ENCODE peak calls at places on chromosome 12, in ten cellular contexts. One of them, this sample, is unnamed. For H3K9me3, the result is how much of the 10 kb centered on the place peaks cover.

GRCh38 chr12:64656429-64656828 is 46.1 kb downstream of the RASSF3 start:
- DNase-seq in IMR-90: no peak
- DNase-seq in endothelial cell of umbilical vein: peak
- DNase-seq in left ventricle myocardium inferior: no peak
- DNase-seq in psoas muscle: no peak
- DNase-seq in H9: no peak
- DNase-seq in right cardiac atrium: no peak
- DNase-seq in CD4-positive, alpha-beta T cell: no peak
- DNase-seq in stomach: peak
- DNase-seq in A549: no peak
- DNase-seq in this sample: no peak

GRCh38 chr12:79776111-79776510 is 85.3 kb upstream of the PAWR start:
- DNase-seq in psoas muscle: no peak
- DNase-seq in CD4-positive, alpha-beta T cell: no peak
- DNase-seq in IMR-90: peak
- DNase-seq in left ventricle myocardium inferior: no peak
- DNase-seq in A549: no peak
- DNase-seq in endothelial cell of umbilical vein: peak
- DNase-seq in H9: no peak
- DNase-seq in stomach: no peak
- DNase-seq in right cardiac atrium: no peak
- DNase-seq in this sample: no peak

GRCh38 chr12:20096430-20096829 is 271.9 kb upstream of the PDE3A start:
- DNase-seq in H9: no peak
- DNase-seq in endothelial cell of umbilical vein: no peak
- DNase-seq in left ventricle myocardium inferior: no peak
- DNase-seq in IMR-90: peak
- DNase-seq in psoas muscle: no peak
- DNase-seq in CD4-positive, alpha-beta T cell: no peak
- DNase-seq in right cardiac atrium: no peak
- DNase-seq in A549: no peak
- DNase-seq in stomach: no peak
- DNase-seq in this sample: no peak

GRCh38 chr12:110345176-110345651 is 58.3 kb downstream of the ANAPC7 start:
- DNase-seq in psoas muscle: no peak
- DNase-seq in IMR-90: no peak
- DNase-seq in stomach: no peak
- DNase-seq in A549: no peak
- DNase-seq in right cardiac atrium: no peak
- DNase-seq in CD4-positive, alpha-beta T cell: no peak
- DNase-seq in H9: no peak
- DNase-seq in endothelial cell of umbilical vein: no peak
- DNase-seq in left ventricle myocardium inferior: no peak
- DNase-seq in this sample: peak

GRCh38 chr12:27595231-27595642 is 71.2 kb downstream of the PPFIBP1 start:
- DNase-seq in A549: no peak
- DNase-seq in stomach: no peak
- DNase-seq in CD4-positive, alpha-beta T cell: no peak
- DNase-seq in psoas muscle: peak
- DNase-seq in right cardiac atrium: peak
- DNase-seq in endothelial cell of umbilical vein: peak
- DNase-seq in IMR-90: peak
- DNase-seq in H9: no peak
- DNase-seq in left ventricle myocardium inferior: no peak
- DNase-seq in this sample: peak

GRCh38 chr12:4201333-4202105 is 72.0 kb upstream of the CCND2 start:
- DNase-seq in IMR-90: no peak
- DNase-seq in endothelial cell of umbilical vein: no peak
- DNase-seq in left ventricle myocardium inferior: no peak
- DNase-seq in psoas muscle: no peak
- DNase-seq in stomach: no peak
- DNase-seq in A549: no peak
- DNase-seq in CD4-positive, alpha-beta T cell: no peak
- DNase-seq in H9: no peak
- DNase-seq in right cardiac atrium: no peak
- DNase-seq in this sample: no peak

GRCh38 chr12:14913381-14913781 is 25.0 kb downstream of the ERP27 start:
- DNase-seq in left ventricle myocardium inferior: peak
- DNase-seq in right cardiac atrium: peak
- DNase-seq in endothelial cell of umbilical vein: no peak
- DNase-seq in CD4-positive, alpha-beta T cell: no peak
- DNase-seq in H9: no peak
- DNase-seq in psoas muscle: no peak
- DNase-seq in IMR-90: no peak
- DNase-seq in stomach: peak
- DNase-seq in A549: no peak
- DNase-seq in this sample: peak

GRCh38 chr12:67287311-67287710 is 18.2 kb downstream of the CAND1 start:
- DNase-seq in H9: no peak
- DNase-seq in left ventricle myocardium inferior: no peak
- DNase-seq in right cardiac atrium: no peak
- DNase-seq in CD4-positive, alpha-beta T cell: no peak
- DNase-seq in IMR-90: no peak
- DNase-seq in endothelial cell of umbilical vein: no peak
- DNase-seq in psoas muscle: no peak
- DNase-seq in stomach: no peak
- DNase-seq in A549: no peak
- DNase-seq in this sample: no peak

GRCh38 chr12:57368349-57369095 is 62.3 kb downstream of the R3HDM2 start:
- DNase-seq in left ventricle myocardium inferior: no peak
- DNase-seq in CD4-positive, alpha-beta T cell: no peak
- DNase-seq in endothelial cell of umbilical vein: no peak
- DNase-seq in right cardiac atrium: no peak
- DNase-seq in IMR-90: peak
- DNase-seq in A549: peak
- DNase-seq in psoas muscle: no peak
- DNase-seq in H9: no peak
- DNase-seq in stomach: no peak
- DNase-seq in this sample: no peak

GRCh38 chr12:31325877-31326631 is at the start of gene SINHCAF:
- DNase-seq in psoas muscle: peak
- DNase-seq in IMR-90: peak
- DNase-seq in CD4-positive, alpha-beta T cell: peak
- DNase-seq in A549: peak
- DNase-seq in H9: peak
- DNase-seq in stomach: peak
- DNase-seq in left ventricle myocardium inferior: peak
- DNase-seq in right cardiac atrium: peak
- DNase-seq in endothelial cell of umbilical vein: peak
- DNase-seq in this sample: peak

GRCh38 chr12:108962256-108962655 is 58.6 kb downstream of the SVOP start:
- DNase-seq in IMR-90: no peak
- DNase-seq in endothelial cell of umbilical vein: no peak
- DNase-seq in CD4-positive, alpha-beta T cell: no peak
- DNase-seq in psoas muscle: no peak
- DNase-seq in stomach: no peak
- DNase-seq in left ventricle myocardium inferior: no peak
- DNase-seq in H9: no peak
- DNase-seq in A549: no peak
- DNase-seq in right cardiac atrium: no peak
- DNase-seq in this sample: no peak

GRCh38 chr12:49111206-49111605 is 559 bp upstream of the LMBR1L start:
- DNase-seq in stomach: no peak
- DNase-seq in psoas muscle: no peak
- DNase-seq in IMR-90: no peak
- DNase-seq in left ventricle myocardium inferior: no peak
- DNase-seq in endothelial cell of umbilical vein: no peak
- DNase-seq in H9: no peak
- DNase-seq in CD4-positive, alpha-beta T cell: no peak
- DNase-seq in right cardiac atrium: no peak
- DNase-seq in A549: no peak
- DNase-seq in this sample: no peak

GRCh38 chr12:51482808-51483532 is 58.3 kb downstream of the SLC4A8 start:
- DNase-seq in stomach: no peak
- DNase-seq in IMR-90: no peak
- DNase-seq in CD4-positive, alpha-beta T cell: peak
- DNase-seq in left ventricle myocardium inferior: no peak
- DNase-seq in right cardiac atrium: no peak
- DNase-seq in endothelial cell of umbilical vein: peak
- DNase-seq in A549: no peak
- DNase-seq in H9: no peak
- DNase-seq in psoas muscle: no peak
- DNase-seq in this sample: no peak

GRCh38 chr12:123367511-123367910 is 2.9 kb upstream of the SBNO1 start:
- DNase-seq in H9: no peak
- DNase-seq in right cardiac atrium: no peak
- DNase-seq in CD4-positive, alpha-beta T cell: no peak
- DNase-seq in psoas muscle: no peak
- DNase-seq in A549: no peak
- DNase-seq in IMR-90: no peak
- DNase-seq in stomach: no peak
- DNase-seq in left ventricle myocardium inferior: no peak
- DNase-seq in endothelial cell of umbilical vein: no peak
- DNase-seq in this sample: no peak

GRCh38 chr12:95762123-95762785 is 28.3 kb downstream of the NTN4 start:
- DNase-seq in stomach: peak
- DNase-seq in psoas muscle: no peak
- DNase-seq in IMR-90: no peak
- DNase-seq in A549: no peak
- DNase-seq in endothelial cell of umbilical vein: no peak
- DNase-seq in CD4-positive, alpha-beta T cell: no peak
- DNase-seq in H9: no peak
- DNase-seq in left ventricle myocardium inferior: no peak
- DNase-seq in right cardiac atrium: no peak
- DNase-seq in this sample: no peak

GRCh38 chr12:42981379-42981778 is 391.8 kb upstream of the PRICKLE1 start:
- DNase-seq in psoas muscle: no peak
- DNase-seq in stomach: no peak
- DNase-seq in H9: no peak
- DNase-seq in left ventricle myocardium inferior: no peak
- DNase-seq in right cardiac atrium: no peak
- DNase-seq in A549: no peak
- DNase-seq in endothelial cell of umbilical vein: no peak
- DNase-seq in CD4-positive, alpha-beta T cell: no peak
- DNase-seq in IMR-90: peak
- DNase-seq in this sample: no peak

GRCh38 chr12:133026996-133027395 is 10.3 kb upstream of the ZNF84 start:
- DNase-seq in CD4-positive, alpha-beta T cell: no peak
- DNase-seq in stomach: no peak
- DNase-seq in endothelial cell of umbilical vein: no peak
- DNase-seq in left ventricle myocardium inferior: no peak
- DNase-seq in H9: no peak
- DNase-seq in A549: no peak
- DNase-seq in IMR-90: no peak
- DNase-seq in psoas muscle: no peak
- DNase-seq in right cardiac atrium: no peak
- DNase-seq in this sample: no peak
- H3K9me3 ChIP-seq in CD4-positive, alpha-beta T cell: half or more
- H3K9me3 ChIP-seq in stomach: half or more
- H3K9me3 ChIP-seq in endothelial cell of umbilical vein: under half
- H3K9me3 ChIP-seq in left ventricle myocardium inferior: half or more
- H3K9me3 ChIP-seq in H9: half or more
- H3K9me3 ChIP-seq in A549: half or more
- H3K9me3 ChIP-seq in IMR-90: under half
- H3K9me3 ChIP-seq in psoas muscle: half or more
- H3K9me3 ChIP-seq in right cardiac atrium: under half
- H3K9me3 ChIP-seq in this sample: under half

GRCh38 chr12:34333337-34333736 is 311.0 kb downstream of the ALG10 start:
- DNase-seq in A549: no peak
- DNase-seq in endothelial cell of umbilical vein: no peak
- DNase-seq in left ventricle myocardium inferior: no peak
- DNase-seq in H9: no peak
- DNase-seq in stomach: no peak
- DNase-seq in psoas muscle: no peak
- DNase-seq in IMR-90: no peak
- DNase-seq in CD4-positive, alpha-beta T cell: no peak
- DNase-seq in right cardiac atrium: no peak
- DNase-seq in this sample: no peak

DNA sequence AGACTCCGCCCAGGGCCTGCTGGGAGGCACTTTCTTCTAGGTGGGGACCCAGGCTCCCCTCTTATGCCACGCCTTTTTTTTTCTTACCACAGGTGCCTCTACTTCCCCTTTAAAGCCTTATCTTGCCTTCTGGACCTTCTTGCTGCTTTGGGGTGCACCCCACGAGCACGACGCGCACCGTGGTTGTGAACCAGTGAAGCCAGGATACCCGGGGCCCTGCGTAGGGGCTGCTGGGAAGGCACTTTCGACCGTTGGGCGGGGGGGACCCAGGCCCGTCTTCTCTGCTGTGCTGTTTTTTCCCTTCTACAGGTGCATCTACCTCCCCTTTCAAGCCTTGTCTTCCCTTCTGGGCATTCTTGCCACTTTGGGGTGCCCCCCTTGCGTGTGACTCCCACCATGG is 305.4 kb downstream of the ALG10 start:
- DNase-seq in right cardiac atrium: no peak
- DNase-seq in A549: no peak
- DNase-seq in H9: no peak
- DNase-seq in IMR-90: no peak
- DNase-seq in psoas muscle: no peak
- DNase-seq in CD4-positive, alpha-beta T cell: no peak
- DNase-seq in left ventricle myocardium inferior: no peak
- DNase-seq in endothelial cell of umbilical vein: no peak
- DNase-seq in stomach: no peak
- DNase-seq in this sample: no peak
- H3K9me3 ChIP-seq in right cardiac atrium: under half
- H3K9me3 ChIP-seq in A549: under half
- H3K9me3 ChIP-seq in H9: half or more
- H3K9me3 ChIP-seq in IMR-90: half or more
- H3K9me3 ChIP-seq in psoas muscle: under half
- H3K9me3 ChIP-seq in CD4-positive, alpha-beta T cell: under half
- H3K9me3 ChIP-seq in left ventricle myocardium inferior: under half
- H3K9me3 ChIP-seq in endothelial cell of umbilical vein: under half
- H3K9me3 ChIP-seq in stomach: half or more
- H3K9me3 ChIP-seq in this sample: under half

GRCh38 chr12:62319058-62319457 is 58.9 kb downstream of the USP15 start:
- DNase-seq in IMR-90: no peak
- DNase-seq in psoas muscle: no peak
- DNase-seq in H9: no peak
- DNase-seq in CD4-positive, alpha-beta T cell: no peak
- DNase-seq in stomach: no peak
- DNase-seq in A549: no peak
- DNase-seq in left ventricle myocardium inferior: no peak
- DNase-seq in right cardiac atrium: no peak
- DNase-seq in endothelial cell of umbilical vein: no peak
- DNase-seq in this sample: no peak
- H3K9me3 ChIP-seq in IMR-90: under half
- H3K9me3 ChIP-seq in psoas muscle: under half
- H3K9me3 ChIP-seq in H9: under half
- H3K9me3 ChIP-seq in CD4-positive, alpha-beta T cell: under half
- H3K9me3 ChIP-seq in stomach: under half
- H3K9me3 ChIP-seq in A549: under half
- H3K9me3 ChIP-seq in left ventricle myocardium inferior: under half
- H3K9me3 ChIP-seq in right cardiac atrium: under half
- H3K9me3 ChIP-seq in endothelial cell of umbilical vein: under half
- H3K9me3 ChIP-seq in this sample: under half

DNA sequence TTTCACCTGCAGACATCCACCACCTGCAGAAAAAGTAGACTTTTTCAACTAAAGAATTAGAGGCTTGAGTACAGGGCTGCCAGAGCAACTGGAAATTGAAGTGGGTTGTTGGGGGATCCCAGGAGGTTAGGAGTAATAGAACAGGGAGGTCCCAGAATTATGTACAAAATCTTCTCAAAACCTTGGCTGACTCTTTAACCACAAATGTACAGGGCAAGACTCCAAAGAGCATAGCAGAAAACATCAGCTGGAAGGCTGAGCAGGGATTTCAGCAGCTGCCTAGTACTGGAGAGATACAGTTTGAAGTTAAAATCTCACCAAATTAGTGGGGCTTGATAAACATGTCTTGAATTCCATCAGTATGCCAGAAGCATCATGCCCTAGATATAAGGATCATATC is 191.6 kb downstream of the CRADD start:
- DNase-seq in H9: no peak
- DNase-seq in endothelial cell of umbilical vein: no peak
- DNase-seq in right cardiac atrium: no peak
- DNase-seq in A549: no peak
- DNase-seq in IMR-90: peak
- DNase-seq in psoas muscle: no peak
- DNase-seq in CD4-positive, alpha-beta T cell: no peak
- DNase-seq in stomach: no peak
- DNase-seq in left ventricle myocardium inferior: no peak
- DNase-seq in this sample: no peak
- H3K9me3 ChIP-seq in H9: under half
- H3K9me3 ChIP-seq in endothelial cell of umbilical vein: under half
- H3K9me3 ChIP-seq in right cardiac atrium: under half
- H3K9me3 ChIP-seq in A549: half or more
- H3K9me3 ChIP-seq in IMR-90: under half
- H3K9me3 ChIP-seq in psoas muscle: under half
- H3K9me3 ChIP-seq in CD4-positive, alpha-beta T cell: half or more
- H3K9me3 ChIP-seq in stomach: half or more
- H3K9me3 ChIP-seq in left ventricle myocardium inferior: half or more
- H3K9me3 ChIP-seq in this sample: under half